ENCODE peak calls at places on chromosomes 3 and 15, in six cellular contexts. N is NT2/D1, X is lower leg skin, A is mesendoderm, I is A549, T is coronary artery. W is an unnamed sample.

GRCh38 chr15:69474846-69475455 is 22.3 kb downstream of the RPLP1 start:
- DNase-seq in N (no peak), X (no peak), A (peak), I (peak), T (peak), W (no peak)

GRCh38 chr3:49461443-49462171 is 8.5 kb upstream of the DAG1 start:
- DNase-seq in N (peak), X (no peak), A (peak), I (peak), T (no peak), W (no peak)

GRCh38 chr15:74866090-74866489 is 7.1 kb downstream of the SCAMP2 start:
- DNase-seq in N (no peak), X (peak), A (peak), I (peak), T (no peak), W (no peak)

GRCh38 chr3:63521657-63522056 is 130.8 kb upstream of the SNTN start:
- DNase-seq in N (no peak), X (no peak), A (no peak), I (no peak), T (no peak), W (no peak)

GRCh38 chr3:89503891-89504391 is 396.5 kb downstream of the EPHA3 start:
- DNase-seq in N (no peak), X (no peak), A (no peak), I (no peak), T (no peak), W (no peak)

GRCh38 chr3:140205598-140205997 is 270.6 kb downstream of the CLSTN2 start:
- DNase-seq in N (no peak), X (no peak), A (peak), I (no peak), T (no peak), W (no peak)

GRCh38 chr15:48392356-48392755 is 61.1 kb downstream of the DUT start:
- DNase-seq in N (no peak), X (peak), A (no peak), I (no peak), T (no peak), W (no peak)

GRCh38 chr3:167837430-167837829 is 101.9 kb downstream of the SERPINI1 start:
- DNase-seq in N (no peak), X (no peak), A (no peak), I (no peak), T (no peak), W (no peak)

GRCh38 chr15:81338422-81339007 is 14.6 kb upstream of the STARD5 start:
- DNase-seq in N (no peak), X (peak), A (no peak), I (peak), T (peak), W (no peak)

GRCh38 chr3:124260206-124260915 is 268.4 kb upstream of the ROPN1 start:
- DNase-seq in N (no peak), X (peak), A (peak), I (peak), T (peak), W (no peak)

GRCh38 chr3:59879033-59879655 is 829.3 kb upstream of the CFAP20DC start:
- DNase-seq in N (no peak), X (no peak), A (no peak), I (no peak), T (no peak), W (peak)

GRCh38 chr3:119221779-119222320 is 18.8 kb downstream of the B4GALT4 start:
- DNase-seq in N (no peak), X (no peak), A (no peak), I (no peak), T (no peak), W (no peak)

GRCh38 chr15:34336947-34337556 is 529 bp downstream of the SLC12A6 start:
- DNase-seq in N (no peak), X (peak), A (no peak), I (no peak), T (no peak), W (no peak)

GRCh38 chr15:78457101-78457500 is 19.1 kb downstream of the IREB2 start:
- DNase-seq in N (no peak), X (no peak), A (no peak), I (peak), T (no peak), W (no peak)

GRCh38 chr3:58332575-58333179 is at the start of gene PXK:
- DNase-seq in N (peak), X (peak), A (peak), I (peak), T (peak), W (no peak)

DNA sequence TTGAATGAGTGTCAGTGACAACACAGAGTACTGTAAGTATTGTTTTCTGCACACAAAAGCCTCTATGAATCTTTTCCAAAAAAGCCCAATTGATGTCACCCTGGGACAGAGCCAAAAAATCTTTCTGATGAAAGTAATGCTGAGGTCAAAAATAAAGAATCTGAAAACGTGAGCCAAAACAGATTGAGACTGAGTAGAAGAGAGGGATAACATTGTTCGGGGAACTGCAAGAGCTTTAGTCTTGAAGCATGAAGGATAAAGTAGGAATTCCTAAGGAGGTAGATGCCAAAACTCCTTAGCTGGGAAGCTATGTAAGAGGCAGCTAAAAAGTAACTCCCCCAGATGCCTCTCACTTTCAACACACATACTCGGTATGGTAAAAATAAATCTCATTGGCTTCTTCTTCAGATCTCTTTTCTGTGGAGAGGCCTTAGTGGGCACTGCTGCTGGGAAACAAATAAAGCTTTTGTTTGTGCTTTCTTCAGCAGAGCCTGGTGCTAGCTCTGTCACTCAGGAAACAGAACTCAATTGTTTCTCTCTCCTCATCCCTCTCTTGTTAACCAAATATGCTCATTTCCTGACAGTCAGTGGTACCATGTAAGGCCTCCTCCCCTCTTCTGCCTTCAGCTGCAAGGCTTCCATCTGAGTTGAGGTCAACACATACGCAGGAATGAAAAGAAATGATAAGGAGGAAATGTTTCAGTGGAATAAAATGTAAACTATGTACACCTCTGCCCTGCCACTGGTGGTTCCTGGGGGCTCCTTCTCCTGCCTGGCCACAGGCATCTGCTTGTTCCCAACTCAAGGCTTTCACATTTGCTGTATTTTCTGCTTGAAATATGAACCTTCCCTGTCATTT is 58.1 kb downstream of the CD200 start:
- DNase-seq in N (peak), X (no peak), A (peak), I (no peak), T (no peak), W (peak)
- H3K4me3 ChIP-seq in N (no peak), X (no peak), A (no peak), I (no peak), T (no peak), W (no peak)

DNA sequence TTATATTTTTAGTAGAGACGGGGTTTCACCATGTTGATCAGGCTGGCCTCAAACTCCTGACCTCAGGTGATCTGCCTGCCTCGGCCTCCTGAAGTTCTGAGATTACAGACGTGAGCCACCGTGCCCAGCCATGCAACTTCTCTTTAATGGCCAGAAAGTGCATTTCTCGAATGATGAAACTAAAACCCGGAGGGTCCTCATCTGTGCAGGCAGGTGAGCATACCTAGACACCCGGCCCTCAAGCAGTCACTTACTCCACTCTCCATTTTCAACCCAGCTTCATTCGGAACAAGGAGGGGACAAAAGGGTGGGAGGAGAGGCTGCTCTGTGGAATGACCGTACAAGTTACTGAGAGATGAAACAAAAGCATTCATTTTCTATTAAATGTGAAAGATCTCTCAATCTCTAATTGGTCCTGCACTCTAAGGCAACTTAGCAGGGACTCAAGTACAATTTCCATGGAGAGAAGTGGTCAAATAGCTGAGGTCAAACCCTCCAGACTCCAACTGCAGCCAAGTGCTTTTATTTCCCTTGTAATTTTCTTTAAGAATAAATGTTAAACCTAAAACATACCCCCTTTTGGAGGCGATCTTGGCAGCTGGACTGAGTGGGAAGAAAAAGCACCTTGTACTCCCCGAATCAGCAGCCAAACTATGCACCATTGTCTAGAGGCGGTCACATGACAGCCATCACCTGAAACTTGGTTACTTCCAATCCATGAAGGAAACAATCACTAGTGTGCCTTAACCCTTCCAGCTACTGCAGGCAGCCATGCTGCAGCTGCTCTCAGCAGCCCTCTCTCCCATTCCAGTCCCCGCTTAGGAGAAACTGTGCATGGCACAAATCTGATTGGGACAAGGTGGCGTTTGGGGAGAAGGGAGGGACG is 62.2 kb downstream of the VGLL4 start:
- DNase-seq in N (no peak), X (no peak), A (peak), I (no peak), T (peak), W (no peak)
- H3K4me3 ChIP-seq in N (peak), X (no peak), A (no peak), I (no peak), T (peak), W (peak)

DNA sequence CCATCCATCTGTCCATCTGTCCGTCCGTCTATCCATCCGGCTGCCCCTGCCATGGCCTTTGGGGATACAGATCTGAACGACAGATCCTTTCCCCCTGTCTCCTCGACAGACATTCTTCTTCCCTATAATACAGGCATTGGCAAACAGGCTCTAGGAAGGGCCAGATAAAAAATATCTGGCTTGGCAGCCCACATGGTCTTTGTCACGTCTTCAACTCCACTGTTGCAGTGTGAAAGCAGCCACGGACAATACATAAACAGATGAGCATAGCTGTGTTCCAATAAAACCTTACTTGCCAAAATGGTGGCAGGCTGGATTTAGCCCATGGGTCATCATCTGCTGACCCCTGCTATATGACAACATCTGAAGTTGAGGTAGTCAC is 128.5 kb upstream of the SMAD3 start:
- DNase-seq in N (no peak), X (no peak), A (no peak), I (no peak), T (no peak), W (no peak)
- H3K4me3 ChIP-seq in N (no peak), X (no peak), A (no peak), I (no peak), T (peak), W (no peak)

DNA sequence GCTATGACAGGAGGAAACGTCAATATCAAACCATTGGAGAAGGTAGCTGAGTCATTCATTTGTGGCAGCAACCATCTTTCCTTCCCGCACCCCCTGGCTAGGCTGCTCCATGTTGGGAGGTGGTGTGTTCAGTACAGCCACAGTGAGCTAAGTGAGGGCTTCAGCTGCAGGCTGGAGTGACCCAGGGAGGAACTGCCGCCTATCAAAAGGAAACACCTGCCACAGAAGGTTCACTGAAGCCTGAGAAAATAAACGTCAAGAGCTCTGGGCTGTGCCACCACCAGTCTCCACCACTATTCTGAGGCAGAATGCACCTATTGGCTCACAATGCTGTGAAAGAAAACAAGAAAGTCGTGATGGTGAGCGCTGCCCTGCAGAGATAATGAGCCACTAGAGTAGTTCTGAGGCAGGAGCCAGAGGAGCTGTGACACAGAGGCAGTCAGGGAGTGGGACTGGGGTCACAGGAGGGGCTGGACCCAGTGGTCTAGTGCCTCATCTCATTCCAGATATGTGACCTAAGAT is 34.8 kb upstream of the CD47 start:
- DNase-seq in N (no peak), X (no peak), A (no peak), I (no peak), T (no peak), W (peak)
- H3K4me3 ChIP-seq in N (no peak), X (no peak), A (no peak), I (no peak), T (no peak), W (peak)

GRCh38 chr3:194294888-194295214 is 56.3 kb downstream of the CPN2 start:
- DNase-seq in N (no peak), X (no peak), A (peak), I (no peak), T (no peak), W (no peak)

GRCh38 chr3:194298331-194299227 is 52.5 kb downstream of the CPN2 start:
- DNase-seq in N (no peak), X (no peak), A (no peak), I (no peak), T (no peak), W (no peak)

GRCh38 chr3:194296448-194296831 is 54.7 kb downstream of the CPN2 start:
- DNase-seq in N (peak), X (no peak), A (peak), I (peak), T (no peak), W (no peak)

GRCh38 chr3:194294199-194294887 is 56.8 kb downstream of the CPN2 start:
- DNase-seq in N (peak), X (no peak), A (peak), I (no peak), T (no peak), W (no peak)

DNA sequence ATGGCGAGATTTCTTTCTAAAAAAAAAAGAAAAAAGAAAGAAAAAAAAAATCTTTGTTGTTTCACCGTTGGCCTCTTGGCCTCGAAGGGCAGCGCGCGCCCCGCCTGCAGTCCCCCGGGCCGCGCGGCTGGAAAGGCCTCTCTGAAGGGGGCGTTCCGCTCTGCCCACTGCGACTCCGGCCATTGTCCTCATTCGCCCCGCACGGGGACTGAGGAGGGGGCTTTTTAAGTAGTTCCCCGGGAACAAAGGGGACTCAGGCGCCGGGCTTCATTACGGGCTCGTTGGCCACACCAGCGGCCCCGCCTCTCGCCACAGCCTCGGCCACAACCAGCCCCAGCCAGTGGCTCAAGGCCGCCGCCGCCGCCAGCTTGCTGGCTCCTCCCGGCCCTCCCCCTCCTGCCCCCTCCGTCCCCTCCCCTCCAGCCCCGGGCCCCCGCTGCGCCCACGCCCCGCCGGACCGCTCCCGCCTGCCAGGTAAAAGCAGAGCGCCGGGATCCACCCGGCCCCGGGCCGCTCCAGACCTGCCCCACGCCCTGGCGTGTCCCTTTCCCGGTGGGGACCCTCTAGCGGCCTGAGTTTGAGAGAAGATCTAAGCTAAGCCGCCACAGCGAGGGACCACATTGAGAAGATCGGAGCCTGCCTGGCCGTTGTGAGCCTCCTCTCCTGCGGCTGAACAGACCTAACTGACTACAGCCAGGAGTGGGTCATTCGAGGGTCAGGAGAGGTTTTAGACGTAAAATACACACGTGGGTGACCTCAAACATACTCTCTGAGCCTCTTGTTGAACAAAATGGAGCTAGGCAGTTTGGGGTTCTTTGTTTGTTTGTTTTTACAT is 54.1 kb downstream of the CPN2 start:
- DNase-seq in N (peak), X (no peak), A (peak), I (no peak), T (no peak), W (no peak)
- H3K4me3 ChIP-seq in N (peak), X (no peak), A (no peak), I (no peak), T (peak), W (no peak)

GRCh38 chr3:117995795-117996194 is 1038.9 kb downstream of the IGSF11 start:
- DNase-seq in N (no peak), X (no peak), A (no peak), I (no peak), T (no peak), W (peak)
- H3K4me3 ChIP-seq in N (no peak), X (no peak), A (no peak), I (peak), T (no peak), W (peak)

GRCh38 chr3:136929984-136930671 is 27.7 kb upstream of the IL20RB start:
- DNase-seq in N (no peak), X (peak), A (no peak), I (peak), T (no peak), W (no peak)

GRCh38 chr3:136931587-136931986 is 26.2 kb upstream of the IL20RB start:
- DNase-seq in N (no peak), X (no peak), A (no peak), I (peak), T (no peak), W (no peak)

GRCh38 chr3:136928240-136928639 is 29.5 kb upstream of the IL20RB start:
- DNase-seq in N (no peak), X (no peak), A (no peak), I (no peak), T (no peak), W (no peak)

GRCh38 chr3:136932978-136933812 is 24.6 kb upstream of the IL20RB start:
- DNase-seq in N (no peak), X (no peak), A (no peak), I (no peak), T (no peak), W (no peak)

DNA sequence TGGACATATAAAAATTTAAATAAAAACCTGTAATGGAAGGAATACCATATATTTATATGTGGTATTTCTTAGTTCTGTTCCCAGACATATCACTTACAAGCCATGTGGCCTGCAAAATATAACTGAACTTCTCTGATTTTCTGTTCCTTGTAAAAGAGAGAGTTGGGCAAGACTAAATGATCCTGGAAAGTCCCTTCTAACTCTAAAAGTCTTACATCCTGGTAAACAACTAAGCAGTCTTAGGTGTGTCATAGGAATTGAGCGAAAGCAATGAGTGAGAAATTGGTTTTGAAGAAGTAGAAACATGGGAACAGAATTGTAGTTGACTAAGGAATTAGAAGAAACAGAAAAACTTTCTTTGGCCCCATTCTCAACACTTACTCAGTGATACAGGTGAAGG is 25.3 kb upstream of the IL20RB start:
- DNase-seq in N (no peak), X (no peak), A (no peak), I (peak), T (no peak), W (no peak)
- H3K4me3 ChIP-seq in N (no peak), X (no peak), A (no peak), I (no peak), T (no peak), W (no peak)